ENCODE peak calls at places on chromosomes 2 and 18, in six cellular contexts. R, M, V, Y, D and G are unnamed samples.

GRCh38 chr18:8809514-8809913 is 104.2 kb downstream of the MTCL1 start:
- DNase-seq in R (no peak), M (no peak), V (no peak), Y (no peak), D (no peak), G (no peak)

GRCh38 chr2:119641562-119642258 is 37.3 kb upstream of the TMEM177 start:
- DNase-seq in R (peak; percentile 62), M (peak; percentile 57), V (peak; percentile 75), Y (peak; percentile 41), D (peak; percentile 79), G (peak; percentile 83)

GRCh38 chr2:216519154-216519762 is 20.6 kb downstream of the RPL37A start:
- DNase-seq in R (peak; percentile 81), M (peak; percentile 70), V (peak; percentile 87), Y (peak; percentile 59), D (no peak), G (peak; percentile 90)

GRCh38 chr2:212007972-212008371 is 530.6 kb downstream of the ERBB4 start:
- DNase-seq in R (no peak), M (no peak), V (no peak), Y (no peak), D (no peak), G (no peak)

GRCh38 chr18:8967573-8967972 is 134.9 kb upstream of the NDUFV2 start:
- DNase-seq in R (no peak), M (no peak), V (no peak), Y (no peak), D (no peak), G (no peak)

GRCh38 chr2:150153646-150154307 is 333.7 kb downstream of the RND3 start:
- DNase-seq in R (no peak), M (no peak), V (no peak), Y (no peak), D (no peak), G (no peak)

GRCh38 chr2:179096090-179096489 is 46.2 kb upstream of the CCDC141 start:
- DNase-seq in R (no peak), M (no peak), V (no peak), Y (no peak), D (no peak), G (no peak)

GRCh38 chr2:174730530-174731018 is 33.7 kb downstream of the CHRNA1 start:
- DNase-seq in R (no peak), M (no peak), V (no peak), Y (no peak), D (no peak), G (no peak)

GRCh38 chr2:81327916-81328315 is 1023.4 kb upstream of the LRRTM1 start:
- DNase-seq in R (no peak), M (no peak), V (no peak), Y (no peak), D (no peak), G (no peak)

GRCh38 chr2:107259011-107259410 is 373.0 kb upstream of the ST6GAL2 start:
- DNase-seq in R (no peak), M (no peak), V (no peak), Y (no peak), D (no peak), G (no peak)

GRCh38 chr18:23812566-23813440 is 123.5 kb downstream of the LAMA3 start:
- DNase-seq in R (peak; percentile 17), M (no peak), V (peak; percentile 35), Y (no peak), D (no peak), G (peak; percentile 55)

GRCh38 chr2:99602475-99602874 is 112.7 kb upstream of the REV1 start:
- DNase-seq in R (peak; percentile 76), M (no peak), V (peak; percentile 89), Y (peak; percentile 84), D (no peak), G (peak; percentile 10)

GRCh38 chr18:49968649-49969309 is 155.4 kb upstream of the ACAA2 start:
- DNase-seq in R (no peak), M (no peak), V (no peak), Y (no peak), D (no peak), G (no peak)

GRCh38 chr18:35460719-35461118 is 37.0 kb downstream of the INO80C start:
- DNase-seq in R (peak; percentile 31), M (no peak), V (peak; percentile 76), Y (peak; percentile 27), D (no peak), G (peak; percentile 81)

GRCh38 chr2:238286987-238287386 is 1.4 kb downstream of the PER2 start:
- DNase-seq in R (peak; percentile 11), M (no peak), V (peak; percentile 10), Y (no peak), D (peak; percentile 29), G (no peak)

GRCh38 chr2:48170281-48170680 is 264.0 kb upstream of the FBXO11 start:
- DNase-seq in R (peak; percentile 56), M (no peak), V (no peak), Y (no peak), D (no peak), G (no peak)

GRCh38 chr2:6215053-6215452 is 522.9 kb downstream of the SOX11 start:
- DNase-seq in R (no peak), M (no peak), V (no peak), Y (no peak), D (no peak), G (no peak)

GRCh38 chr18:3554091-3554601 is 104.2 kb downstream of the TGIF1 start:
- DNase-seq in R (no peak), M (no peak), V (no peak), Y (peak; percentile 8), D (no peak), G (peak; percentile 13)

GRCh38 chr2:51649366-51649765 is 617.4 kb upstream of the NRXN1 start:
- DNase-seq in R (no peak), M (no peak), V (no peak), Y (no peak), D (no peak), G (no peak)

DNA sequence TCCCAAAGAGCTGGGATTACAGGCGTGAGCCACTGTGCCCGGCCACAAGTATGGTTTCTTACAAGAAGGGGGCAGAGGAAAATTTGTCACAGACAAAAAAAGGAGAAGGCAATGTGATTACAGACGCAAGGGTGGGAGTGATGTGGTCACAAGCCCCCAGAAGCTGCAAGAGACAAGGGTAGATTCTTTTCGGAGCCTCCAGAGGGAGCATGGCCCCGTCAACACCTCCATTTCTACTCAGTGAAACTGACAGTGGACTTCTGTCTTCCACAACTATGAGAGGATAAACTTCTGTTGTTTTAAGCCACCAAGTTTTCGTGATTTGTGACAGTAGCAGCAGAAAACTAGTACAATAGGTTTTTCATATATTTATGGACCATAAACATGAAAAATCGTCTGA is 2.1 kb upstream of the TCF7L1 start:
- DNase-seq in R (peak; percentile 62), M (no peak), V (peak; percentile 27), Y (no peak), D (no peak), G (peak; percentile 52)
- TF ChIP-seq CTCF in R (peak; percentile 78), M (peak; percentile 16), V (peak; percentile 64), Y (peak; percentile 39), D (no peak), G (peak; percentile 53)

DNA sequence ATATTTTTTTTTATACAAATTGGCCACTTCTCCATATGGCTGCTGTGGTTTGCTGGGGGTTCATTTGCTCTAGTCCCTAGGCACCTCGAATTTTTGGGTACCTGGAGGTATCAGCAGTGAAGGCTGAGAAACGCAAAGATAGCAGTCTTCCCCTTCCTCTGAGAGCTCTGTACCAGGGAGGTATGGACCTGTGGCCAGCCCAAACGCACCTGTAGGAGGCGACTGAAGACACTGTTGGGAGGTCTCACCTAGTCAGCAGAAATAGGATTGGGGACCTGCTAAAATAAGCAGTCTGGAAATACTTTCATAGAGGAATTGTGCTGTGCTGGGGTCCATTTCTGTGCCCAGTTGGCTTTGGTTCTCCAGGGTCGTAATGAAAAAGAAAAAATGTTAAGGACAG is 292.2 kb upstream of the CYP26B1 start:
- DNase-seq in R (no peak), M (no peak), V (no peak), Y (no peak), D (no peak), G (no peak)
- H3K4me3 ChIP-seq in R (no peak overlapping the region), M (no peak overlapping the region), V (no peak overlapping the region), Y (no peak overlapping the region), D (no peak overlapping the region), G (no peak overlapping the region)

DNA sequence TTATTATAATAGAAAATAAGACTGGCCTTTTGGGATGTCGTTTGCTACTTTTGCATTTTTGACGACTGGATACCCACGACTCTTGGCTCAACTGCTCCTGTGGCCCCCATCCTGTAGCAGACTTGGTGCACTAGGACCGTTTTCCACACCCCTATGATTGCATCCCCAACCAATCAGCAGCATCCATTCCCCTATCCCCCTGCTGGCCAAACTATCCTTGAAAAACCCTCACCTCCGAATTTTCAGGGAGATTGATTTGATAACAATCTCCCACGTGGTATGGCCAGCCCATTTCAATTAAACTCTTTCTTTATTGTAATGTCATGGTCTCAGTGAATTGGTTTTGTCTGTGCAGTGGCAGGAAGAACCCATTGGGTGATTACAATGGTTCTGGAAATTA is 37.9 kb upstream of the TTR start:
- DNase-seq in R (no peak), M (no peak), V (no peak), Y (no peak), D (no peak), G (no peak)
- TF ChIP-seq CTCF in R (no peak), M (no peak), V (peak; percentile 20), Y (peak; percentile 9), D (no peak), G (peak; percentile 14)

GRCh38 chr2:65598240-65598639 is 165.8 kb upstream of the SPRED2 start:
- DNase-seq in R (no peak), M (no peak), V (no peak), Y (no peak), D (no peak), G (no peak)
- H3K4me3 ChIP-seq in R (no peak overlapping the region), M (no peak overlapping the region), V (no peak overlapping the region), Y (no peak overlapping the region), D (no peak overlapping the region), G (no peak overlapping the region)